ENCODE peak calls at places on chromosomes 13 and 19, in six cellular contexts. One of them, this sample, is unnamed.

GRCh38 chr19:1057185-1057857 is 9.6 kb upstream of the ARHGAP45 start:
- DNase-seq in tibial nerve: no peak
- DNase-seq in transverse colon: no peak
- DNase-seq in stomach: no peak
- DNase-seq in H1: no peak
- DNase-seq in K562: no peak
- DNase-seq in this sample: no peak

GRCh38 chr13:24636776-24637175 is 43.4 kb upstream of the ATP12A start:
- DNase-seq in tibial nerve: no peak
- DNase-seq in stomach: no peak
- DNase-seq in transverse colon: no peak
- DNase-seq in K562: no peak
- DNase-seq in H1: no peak
- DNase-seq in this sample: peak

GRCh38 chr19:49684983-49685553 is 4.3 kb upstream of the ADM5 start:
- DNase-seq in H1: no peak
- DNase-seq in stomach: no peak
- DNase-seq in transverse colon: no peak
- DNase-seq in tibial nerve: no peak
- DNase-seq in K562: no peak
- DNase-seq in this sample: no peak

GRCh38 chr13:41458187-41458938 is 1.0 kb downstream of the RGCC start:
- DNase-seq in transverse colon: peak
- DNase-seq in K562: peak
- DNase-seq in stomach: peak
- DNase-seq in H1: peak
- DNase-seq in tibial nerve: no peak
- DNase-seq in this sample: peak

GRCh38 chr19:14442904-14443631 is 10.0 kb downstream of the PKN1 start:
- DNase-seq in tibial nerve: no peak
- DNase-seq in K562: no peak
- DNase-seq in H1: no peak
- DNase-seq in stomach: no peak
- DNase-seq in transverse colon: no peak
- DNase-seq in this sample: no peak

GRCh38 chr13:49731766-49732165 is 40.5 kb upstream of the EBPL start:
- DNase-seq in transverse colon: no peak
- DNase-seq in stomach: no peak
- DNase-seq in K562: no peak
- DNase-seq in tibial nerve: no peak
- DNase-seq in H1: no peak
- DNase-seq in this sample: no peak

GRCh38 chr19:5774921-5775320 is 9.6 kb downstream of the PRR22 start:
- DNase-seq in transverse colon: no peak
- DNase-seq in tibial nerve: no peak
- DNase-seq in H1: no peak
- DNase-seq in stomach: no peak
- DNase-seq in K562: no peak
- DNase-seq in this sample: no peak

GRCh38 chr13:27481766-27482165 is 31.4 kb upstream of the MTIF3 start:
- DNase-seq in tibial nerve: no peak
- DNase-seq in transverse colon: peak
- DNase-seq in H1: peak
- DNase-seq in K562: peak
- DNase-seq in stomach: peak
- DNase-seq in this sample: peak

GRCh38 chr13:23558675-23559536 is 11.3 kb upstream of the TNFRSF19 start:
- DNase-seq in H1: no peak
- DNase-seq in transverse colon: no peak
- DNase-seq in tibial nerve: peak
- DNase-seq in stomach: peak
- DNase-seq in K562: no peak
- DNase-seq in this sample: no peak

GRCh38 chr13:51942189-51942588 is 69.1 kb downstream of the ATP7B start:
- DNase-seq in stomach: peak
- DNase-seq in K562: no peak
- DNase-seq in tibial nerve: no peak
- DNase-seq in H1: no peak
- DNase-seq in transverse colon: peak
- DNase-seq in this sample: no peak

GRCh38 chr19:40578442-40578908 is 1.8 kb downstream of the SHKBP1 start:
- DNase-seq in tibial nerve: no peak
- DNase-seq in stomach: no peak
- DNase-seq in K562: peak
- DNase-seq in transverse colon: no peak
- DNase-seq in H1: peak
- DNase-seq in this sample: no peak

GRCh38 chr13:54016548-54016947 is 987.9 kb downstream of the OLFM4 start:
- DNase-seq in transverse colon: no peak
- DNase-seq in K562: no peak
- DNase-seq in tibial nerve: no peak
- DNase-seq in H1: no peak
- DNase-seq in stomach: no peak
- DNase-seq in this sample: no peak

GRCh38 chr13:102530751-102531150 is 66.0 kb upstream of the TPP2 start:
- DNase-seq in K562: no peak
- DNase-seq in tibial nerve: no peak
- DNase-seq in stomach: no peak
- DNase-seq in transverse colon: no peak
- DNase-seq in H1: no peak
- DNase-seq in this sample: no peak

GRCh38 chr13:35514801-35515502 is 38.5 kb upstream of the MAB21L1 start:
- DNase-seq in transverse colon: no peak
- DNase-seq in K562: no peak
- DNase-seq in stomach: no peak
- DNase-seq in tibial nerve: no peak
- DNase-seq in H1: no peak
- DNase-seq in this sample: no peak

GRCh38 chr19:58392945-58393724 is 2.3 kb upstream of the RNF225 start:
- DNase-seq in H1: no peak
- DNase-seq in tibial nerve: no peak
- DNase-seq in K562: no peak
- DNase-seq in transverse colon: no peak
- DNase-seq in stomach: no peak
- DNase-seq in this sample: peak

GRCh38 chr13:78610381-78610883 is 7.1 kb upstream of the POU4F1 start:
- DNase-seq in stomach: no peak
- DNase-seq in H1: no peak
- DNase-seq in transverse colon: no peak
- DNase-seq in K562: no peak
- DNase-seq in tibial nerve: no peak
- DNase-seq in this sample: no peak

GRCh38 chr13:101626925-101627555 is 174.6 kb downstream of the ITGBL1 start:
- DNase-seq in H1: no peak
- DNase-seq in tibial nerve: no peak
- DNase-seq in K562: no peak
- DNase-seq in transverse colon: no peak
- DNase-seq in stomach: no peak
- DNase-seq in this sample: no peak

GRCh38 chr19:18503971-18504885 is 17.6 kb downstream of the ELL start:
- DNase-seq in transverse colon: peak
- DNase-seq in stomach: peak
- DNase-seq in tibial nerve: no peak
- DNase-seq in K562: no peak
- DNase-seq in H1: no peak
- DNase-seq in this sample: no peak

GRCh38 chr13:73449258-73449657 is 390.5 kb downstream of the KLF5 start:
- DNase-seq in transverse colon: no peak
- DNase-seq in H1: no peak
- DNase-seq in K562: no peak
- DNase-seq in tibial nerve: no peak
- DNase-seq in stomach: no peak
- DNase-seq in this sample: no peak

GRCh38 chr13:21694831-21695230 is 24.0 kb downstream of the FGF9 start:
- DNase-seq in K562: no peak
- DNase-seq in tibial nerve: no peak
- DNase-seq in stomach: no peak
- DNase-seq in transverse colon: no peak
- DNase-seq in H1: no peak
- DNase-seq in this sample: no peak

GRCh38 chr13:49367640-49368431 is 76.0 kb downstream of the CAB39L start:
- DNase-seq in transverse colon: no peak
- DNase-seq in tibial nerve: no peak
- DNase-seq in stomach: no peak
- DNase-seq in H1: no peak
- DNase-seq in K562: no peak
- DNase-seq in this sample: no peak

GRCh38 chr19:14400913-14401312 is 18.2 kb downstream of the DDX39A start:
- DNase-seq in H1: no peak
- DNase-seq in stomach: no peak
- DNase-seq in transverse colon: no peak
- DNase-seq in tibial nerve: no peak
- DNase-seq in K562: no peak
- DNase-seq in this sample: no peak

GRCh38 chr19:47247308-47247990 is 8.9 kb upstream of the CCDC9 start:
- DNase-seq in stomach: peak
- DNase-seq in tibial nerve: peak
- DNase-seq in H1: peak
- DNase-seq in K562: peak
- DNase-seq in transverse colon: peak
- DNase-seq in this sample: peak

GRCh38 chr19:51480590-51480989 is 2.3 kb downstream of the CEACAM18 start:
- DNase-seq in stomach: no peak
- DNase-seq in H1: no peak
- DNase-seq in tibial nerve: no peak
- DNase-seq in transverse colon: no peak
- DNase-seq in K562: peak
- DNase-seq in this sample: no peak

GRCh38 chr13:60838581-60838980 is 441.6 kb downstream of the TDRD3 start:
- DNase-seq in tibial nerve: no peak
- DNase-seq in H1: no peak
- DNase-seq in transverse colon: no peak
- DNase-seq in K562: no peak
- DNase-seq in stomach: no peak
- DNase-seq in this sample: no peak

GRCh38 chr19:17076539-17076919 is 952 bp downstream of the MYO9B start:
- DNase-seq in K562: no peak
- DNase-seq in H1: no peak
- DNase-seq in stomach: no peak
- DNase-seq in tibial nerve: no peak
- DNase-seq in transverse colon: peak
- DNase-seq in this sample: no peak

GRCh38 chr13:100300708-100301107 is 211.8 kb downstream of the PCCA start:
- DNase-seq in stomach: no peak
- DNase-seq in tibial nerve: no peak
- DNase-seq in K562: no peak
- DNase-seq in H1: no peak
- DNase-seq in transverse colon: no peak
- DNase-seq in this sample: no peak
- H3K4me3 ChIP-seq in stomach: no peak
- H3K4me3 ChIP-seq in tibial nerve: no peak
- H3K4me3 ChIP-seq in K562: no peak
- H3K4me3 ChIP-seq in H1: no peak
- H3K4me3 ChIP-seq in transverse colon: no peak
- H3K4me3 ChIP-seq in this sample: no peak

GRCh38 chr13:33144358-33144784 is 128.1 kb downstream of the KL start:
- DNase-seq in tibial nerve: no peak
- DNase-seq in K562: no peak
- DNase-seq in transverse colon: no peak
- DNase-seq in stomach: no peak
- DNase-seq in H1: no peak
- DNase-seq in this sample: no peak
- TF ChIP-seq EP300 in tibial nerve: no peak
- TF ChIP-seq EP300 in K562: no peak
- TF ChIP-seq EP300 in transverse colon: no peak
- TF ChIP-seq EP300 in stomach: no peak
- TF ChIP-seq EP300 in H1: no peak
- TF ChIP-seq EP300 in this sample: no peak

DNA sequence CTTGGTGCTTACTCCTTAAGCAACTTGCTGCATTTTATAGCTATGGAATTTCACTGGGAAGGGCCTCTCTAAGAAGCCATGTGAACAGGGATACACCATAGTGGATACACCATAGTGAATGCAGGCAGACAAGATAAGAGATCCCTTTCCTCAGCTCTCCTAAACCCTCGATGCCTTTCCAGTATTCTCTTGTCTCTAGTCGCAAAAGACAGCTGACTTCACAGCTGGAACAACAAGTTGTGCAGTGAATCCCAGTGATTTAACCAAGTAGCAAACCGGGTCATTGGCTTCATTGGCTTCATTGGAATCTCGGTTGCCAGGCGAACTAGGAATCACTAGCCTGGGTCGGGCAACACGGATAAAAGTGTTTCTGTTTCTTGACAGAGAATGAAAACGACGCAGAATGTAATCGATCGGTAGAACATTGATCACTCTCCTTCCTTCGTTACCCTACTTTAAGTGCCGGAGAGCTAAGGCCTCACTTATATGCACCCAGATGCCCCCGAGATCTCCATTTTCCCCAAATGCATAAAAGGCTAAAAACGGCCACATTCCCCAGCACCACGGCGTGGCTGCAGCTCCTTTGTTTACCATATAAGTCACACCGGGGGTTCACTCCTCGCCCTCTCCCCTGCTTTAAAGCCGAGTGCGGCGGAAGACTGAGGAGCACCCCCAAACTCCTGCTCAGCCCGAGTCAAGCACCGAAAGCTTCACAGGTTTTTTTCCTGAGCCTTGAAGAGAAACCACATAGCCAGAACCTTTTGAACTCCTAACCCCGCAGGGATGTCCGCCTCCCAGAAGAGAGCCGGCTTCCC is 674 bp downstream of the TRPC4 start:
- DNase-seq in K562: no peak
- DNase-seq in tibial nerve: no peak
- DNase-seq in H1: peak
- DNase-seq in stomach: no peak
- DNase-seq in transverse colon: no peak
- DNase-seq in this sample: no peak
- H3K4me3 ChIP-seq in K562: peak
- H3K4me3 ChIP-seq in tibial nerve: peak
- H3K4me3 ChIP-seq in H1: peak
- H3K4me3 ChIP-seq in stomach: peak
- H3K4me3 ChIP-seq in transverse colon: peak
- H3K4me3 ChIP-seq in this sample: peak

DNA sequence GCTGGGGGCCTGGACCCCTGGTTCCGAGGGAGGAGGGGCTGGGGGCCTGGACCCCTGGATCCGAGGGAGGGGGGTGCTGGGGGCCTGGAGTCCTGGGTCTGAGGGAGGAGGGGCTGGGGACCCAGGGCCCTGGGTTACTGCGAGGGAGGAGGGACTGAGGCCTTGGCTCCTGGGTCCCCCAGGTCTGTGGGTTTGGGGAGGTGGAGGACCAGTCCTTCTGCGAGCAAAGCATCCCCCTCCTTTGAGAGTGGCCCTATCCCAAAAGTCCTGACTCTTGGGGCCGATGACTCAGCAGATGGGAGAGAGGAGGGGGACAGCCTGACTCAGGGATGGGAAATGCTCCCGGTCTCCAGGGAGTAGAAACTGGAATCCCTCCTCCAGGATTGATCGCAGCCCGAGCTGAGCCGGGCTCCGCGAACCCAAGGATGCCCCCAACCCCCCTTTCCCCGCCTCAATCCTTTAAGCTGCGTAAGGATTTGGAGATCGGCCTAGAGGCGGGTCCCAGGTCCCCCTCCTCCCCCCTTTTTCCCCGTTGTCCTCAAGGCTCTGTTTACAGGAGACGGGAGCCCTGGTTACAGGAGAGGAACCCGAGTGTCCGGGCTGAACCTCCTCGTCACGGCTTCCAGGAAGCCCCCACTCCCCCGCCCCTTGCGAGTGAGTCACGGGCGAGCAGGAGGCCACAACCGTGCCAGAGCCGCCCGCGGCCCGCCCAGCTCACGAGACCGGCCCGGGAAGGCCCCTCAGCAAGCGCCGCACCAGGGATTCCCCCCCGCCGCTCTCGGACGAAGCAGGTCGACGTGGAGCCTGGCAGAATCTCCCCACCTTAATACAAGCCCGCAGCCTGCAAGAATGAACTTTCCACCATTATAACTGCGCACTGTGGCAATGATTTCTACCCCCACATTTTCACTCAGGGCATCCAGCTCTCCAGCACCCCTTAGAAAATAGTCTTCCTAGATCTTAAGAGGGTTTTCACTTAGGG is 3.0 kb upstream of the ZFP36 start:
- DNase-seq in tibial nerve: peak
- DNase-seq in stomach: peak
- DNase-seq in H1: peak
- DNase-seq in K562: peak
- DNase-seq in transverse colon: peak
- DNase-seq in this sample: peak
- TF ChIP-seq EP300 in tibial nerve: peak
- TF ChIP-seq EP300 in stomach: peak
- TF ChIP-seq EP300 in H1: no peak
- TF ChIP-seq EP300 in K562: no peak
- TF ChIP-seq EP300 in transverse colon: peak
- TF ChIP-seq EP300 in this sample: peak